ENCODE peak calls at places on chromosomes 12 and 14, in six cellular contexts. Z is HEK293T, E is AG09309, C is germinal center, I is mesothelial cell of epicardium, Q is foreskin fibroblast. P is an unnamed sample.

GRCh38 chr12:50110127-50110761 is 1.8 kb upstream of the COX14 start:
- DNase-seq in Z (no peak), E (no peak), C (peak), I (no peak), Q (peak), P (peak)

GRCh38 chr14:26401170-26401968 is 196.5 kb downstream of the NOVA1 start:
- DNase-seq in Z (no peak), E (no peak), C (no peak), I (no peak), Q (no peak), P (no peak)

GRCh38 chr14:49982082-49982481 is 89.2 kb downstream of the ARF6 start:
- DNase-seq in Z (no peak), E (no peak), C (no peak), I (no peak), Q (peak), P (no peak)

GRCh38 chr12:46371718-46372130 is 849 bp downstream of the SLC38A2 start:
- DNase-seq in Z (peak), E (no peak), C (peak), I (peak), Q (peak), P (peak)

GRCh38 chr14:55603401-55603953 is 23.5 kb downstream of the KTN1 start:
- DNase-seq in Z (no peak), E (no peak), C (no peak), I (no peak), Q (no peak), P (no peak)

GRCh38 chr12:8698830-8699330 is 1.1 kb downstream of the RIMKLB start:
- DNase-seq in Z (no peak), E (no peak), C (no peak), I (no peak), Q (peak), P (no peak)

GRCh38 chr12:13049816-13050215 is 5.6 kb downstream of the FAM234B start:
- DNase-seq in Z (no peak), E (peak), C (no peak), I (no peak), Q (peak), P (no peak)

GRCh38 chr14:24630872-24631477 is 3.0 kb downstream of the GZMB start:
- DNase-seq in Z (no peak), E (peak), C (no peak), I (no peak), Q (no peak), P (no peak)

GRCh38 chr12:105420046-105420445 is 89.6 kb downstream of the C12orf75 start:
- DNase-seq in Z (no peak), E (no peak), C (no peak), I (no peak), Q (no peak), P (no peak)

GRCh38 chr12:16605666-16606116 is 271 bp downstream of the LMO3 start:
- DNase-seq in Z (no peak), E (no peak), C (no peak), I (no peak), Q (peak), P (no peak)

GRCh38 chr12:38905480-38906351 is at the start of gene CPNE8:
- DNase-seq in Z (peak), E (no peak), C (peak), I (peak), Q (peak), P (peak)

GRCh38 chr14:22502007-22502406 is 87.0 kb downstream of the DAD1 start:
- DNase-seq in Z (no peak), E (no peak), C (no peak), I (no peak), Q (no peak), P (peak)